ENCODE peak calls at places on chromosomes 12 and 14, in nine cellular contexts. F, V, J, O, S, M, R, T and D are unnamed samples.

GRCh38 chr12:84034891-84035290 is 877.7 kb downstream of the SLC6A15 start:
- DNase-seq in F (no peak), M (no peak), S (no peak), R (no peak), J (no peak), V (no peak), T (no peak), O (no peak), D (no peak)

GRCh38 chr14:93002851-93003298 is 79.9 kb downstream of the CHGA start:
- DNase-seq in M (no peak), V (no peak), T (no peak), R (no peak), F (no peak), J (no peak), S (no peak), O (no peak), D (no peak)

GRCh38 chr14:41623737-41624136 is 17.1 kb downstream of the LRFN5 start:
- DNase-seq in J (no peak), R (no peak), V (no peak), M (no peak), F (no peak), T (no peak), O (no peak), S (no peak), D (no peak)

GRCh38 chr12:74539765-74540526 is 2.3 kb downstream of the ATXN7L3B start:
- DNase-seq in J (no peak), R (no peak), T (no peak), F (no peak), S (no peak), V (no peak), O (peak; percentile 43), M (peak; percentile 57), D (no peak)

GRCh38 chr12:30980886-30981662 is 54.5 kb downstream of the TSPAN11 start:
- DNase-seq in O (no peak), J (no peak), S (no peak), R (no peak), T (no peak), F (no peak), V (no peak), M (no peak), D (no peak)

GRCh38 chr12:56332512-56333196 is 1.1 kb downstream of the PAN2 start:
- DNase-seq in S (peak; percentile 20), O (no peak), R (no peak), J (no peak), M (no peak), F (no peak), V (no peak), T (no peak), D (no peak)

GRCh38 chr12:47207829-47208248 is 128.1 kb upstream of the AMIGO2 start:
- DNase-seq in V (no peak), F (peak; percentile 39), M (no peak), R (no peak), J (no peak), O (peak; percentile 36), S (no peak), T (no peak), D (no peak)

GRCh38 chr12:57270966-57271470 is 20.0 kb upstream of the STAC3 start:
- DNase-seq in R (no peak), F (no peak), V (no peak), S (no peak), O (peak; percentile 14), J (no peak), T (no peak), M (peak; percentile 95), D (no peak)